ENCODE peak calls at places on chromosome 5, in four cellular contexts. W is GM20000, R is HTR-8/SVneo, C is Calu3. P is an unnamed sample.
A peak's percentile ranks its signal among the peaks of the same experiment; 100 is the strongest.

GRCh38 chr5:119541716-119542115 is 87.6 kb upstream of the FAM170A start:
- DNase-seq in W (no peak), C (no peak), R (no peak), P (no peak)

GRCh38 chr5:129063483-129064136 is 30.9 kb upstream of the ISOC1 start:
- DNase-seq in R (no peak), C (no peak), W (no peak), P (peak; percentile 77)

GRCh38 chr5:159050408-159051091 is 49.2 kb downstream of the EBF1 start:
- DNase-seq in R (no peak), C (no peak), W (peak; percentile 59), P (peak; percentile 66)

GRCh38 chr5:5306696-5307095 is 115.8 kb upstream of the ICE1 start:
- DNase-seq in R (peak; percentile 67), C (no peak), W (no peak), P (peak; percentile 45)

GRCh38 chr5:73998496-73998895 is 372.5 kb downstream of the ARHGEF28 start:
- DNase-seq in W (no peak), C (no peak), R (no peak), P (peak; percentile 34)

GRCh38 chr5:61293051-61293450 is 39.0 kb upstream of the ZSWIM6 start:
- DNase-seq in W (no peak), C (peak; percentile 87), R (no peak), P (no peak)

GRCh38 chr5:6158974-6159863 is 219.1 kb downstream of the MED10 start:
- DNase-seq in C (no peak), R (peak; percentile 65), W (no peak), P (no peak)

GRCh38 chr5:137622850-137623249 is 113.0 kb downstream of the KLHL3 start:
- DNase-seq in C (no peak), R (no peak), W (no peak), P (peak; percentile 43)

P was measured in cardiac muscle cell.